ENCODE peak calls at places on chromosomes 3 and 15, in four cellular contexts. One of them, this sample, is unnamed.

GRCh38 chr3:183468424-183468823 is 40.0 kb upstream of the MCF2L2 start:
- DNase-seq in thoracic aorta: no peak
- DNase-seq in GM10248: no peak
- DNase-seq in progenitor cell of endocrine pancreas: no peak
- DNase-seq in this sample: no peak

GRCh38 chr3:62525276-62525675 is 151.9 kb upstream of the FEZF2 start:
- DNase-seq in thoracic aorta: no peak
- DNase-seq in GM10248: no peak
- DNase-seq in progenitor cell of endocrine pancreas: no peak
- DNase-seq in this sample: no peak

GRCh38 chr3:136606990-136607389 is 145.2 kb downstream of the STAG1 start:
- DNase-seq in thoracic aorta: no peak
- DNase-seq in GM10248: no peak
- DNase-seq in progenitor cell of endocrine pancreas: no peak
- DNase-seq in this sample: no peak

GRCh38 chr15:60179786-60180391 is 175.8 kb downstream of the FOXB1 start:
- DNase-seq in thoracic aorta: no peak
- DNase-seq in GM10248: peak; percentile 21
- DNase-seq in progenitor cell of endocrine pancreas: no peak
- DNase-seq in this sample: peak; percentile 61

GRCh38 chr3:123271466-123272159 is 69.9 kb downstream of the SEC22A start:
- DNase-seq in thoracic aorta: no peak
- DNase-seq in GM10248: no peak
- DNase-seq in progenitor cell of endocrine pancreas: no peak
- DNase-seq in this sample: no peak

GRCh38 chr15:61028427-61028826 is 200.7 kb downstream of the RORA start:
- DNase-seq in thoracic aorta: no peak
- DNase-seq in GM10248: no peak
- DNase-seq in progenitor cell of endocrine pancreas: no peak
- DNase-seq in this sample: no peak

GRCh38 chr3:50448752-50449539 is 54.5 kb downstream of the CACNA2D2 start:
- DNase-seq in thoracic aorta: no peak
- DNase-seq in GM10248: no peak
- DNase-seq in progenitor cell of endocrine pancreas: no peak
- DNase-seq in this sample: no peak

GRCh38 chr3:28012830-28013229 is 228.6 kb upstream of the CMC1 start:
- DNase-seq in thoracic aorta: no peak
- DNase-seq in GM10248: no peak
- DNase-seq in progenitor cell of endocrine pancreas: no peak
- DNase-seq in this sample: no peak

GRCh38 chr3:141960731-141961130 is 84.3 kb downstream of the ATP1B3 start:
- DNase-seq in thoracic aorta: no peak
- DNase-seq in GM10248: no peak
- DNase-seq in progenitor cell of endocrine pancreas: no peak
- DNase-seq in this sample: no peak

GRCh38 chr3:139564290-139564861 is 24.8 kb upstream of the RBP1 start:
- DNase-seq in thoracic aorta: no peak
- DNase-seq in GM10248: no peak
- DNase-seq in progenitor cell of endocrine pancreas: no peak
- DNase-seq in this sample: no peak

GRCh38 chr3:52524752-52525661 is 8.7 kb downstream of the NT5DC2 start:
- DNase-seq in thoracic aorta: no peak
- DNase-seq in GM10248: no peak
- DNase-seq in progenitor cell of endocrine pancreas: no peak
- DNase-seq in this sample: no peak

GRCh38 chr3:9915252-9916141 is 1.4 kb upstream of the IL17RC start:
- DNase-seq in thoracic aorta: no peak
- DNase-seq in GM10248: no peak
- DNase-seq in progenitor cell of endocrine pancreas: peak; percentile 42
- DNase-seq in this sample: peak; percentile 32

GRCh38 chr15:91070872-91071271 is 29.2 kb upstream of the SV2B start:
- DNase-seq in thoracic aorta: no peak
- DNase-seq in GM10248: no peak
- DNase-seq in progenitor cell of endocrine pancreas: no peak
- DNase-seq in this sample: no peak

GRCh38 chr3:188036375-188036985 is 117.5 kb upstream of the LPP start:
- DNase-seq in thoracic aorta: no peak
- DNase-seq in GM10248: no peak
- DNase-seq in progenitor cell of endocrine pancreas: no peak
- DNase-seq in this sample: no peak

GRCh38 chr3:33064929-33065328 is 32.0 kb downstream of the GLB1 start:
- DNase-seq in thoracic aorta: no peak
- DNase-seq in GM10248: no peak
- DNase-seq in progenitor cell of endocrine pancreas: no peak
- DNase-seq in this sample: peak; percentile 52

GRCh38 chr3:133547432-133548041 is 25.9 kb upstream of the CDV3 start:
- DNase-seq in thoracic aorta: no peak
- DNase-seq in GM10248: no peak
- DNase-seq in progenitor cell of endocrine pancreas: no peak
- DNase-seq in this sample: no peak

GRCh38 chr3:55264933-55265332 is 222.2 kb downstream of the WNT5A start:
- DNase-seq in thoracic aorta: no peak
- DNase-seq in GM10248: no peak
- DNase-seq in progenitor cell of endocrine pancreas: no peak
- DNase-seq in this sample: no peak

GRCh38 chr3:131083190-131083863 is 56.6 kb downstream of the NEK11 start:
- DNase-seq in thoracic aorta: no peak
- DNase-seq in GM10248: no peak
- DNase-seq in progenitor cell of endocrine pancreas: no peak
- DNase-seq in this sample: no peak

GRCh38 chr15:31831596-31831995 is 198.7 kb upstream of the CHRNA7 start:
- DNase-seq in thoracic aorta: no peak
- DNase-seq in GM10248: no peak
- DNase-seq in progenitor cell of endocrine pancreas: no peak
- DNase-seq in this sample: no peak

GRCh38 chr3:113927556-113927955 is 20.3 kb upstream of the ZDHHC23 start:
- DNase-seq in thoracic aorta: no peak
- DNase-seq in GM10248: no peak
- DNase-seq in progenitor cell of endocrine pancreas: no peak
- DNase-seq in this sample: no peak

GRCh38 chr3:98692787-98693473 is 70.2 kb upstream of the ST3GAL6 start:
- DNase-seq in thoracic aorta: no peak
- DNase-seq in GM10248: no peak
- DNase-seq in progenitor cell of endocrine pancreas: no peak
- DNase-seq in this sample: no peak

GRCh38 chr15:25738171-25738792 is 124.8 kb downstream of the ATP10A start:
- DNase-seq in thoracic aorta: no peak
- DNase-seq in GM10248: no peak
- DNase-seq in progenitor cell of endocrine pancreas: no peak
- DNase-seq in this sample: no peak

GRCh38 chr3:20394243-20394642 is 208.2 kb upstream of the SGO1 start:
- DNase-seq in thoracic aorta: no peak
- DNase-seq in GM10248: no peak
- DNase-seq in progenitor cell of endocrine pancreas: no peak
- DNase-seq in this sample: no peak

GRCh38 chr3:24086597-24087369 is 141.7 kb downstream of the NR1D2 start:
- DNase-seq in thoracic aorta: no peak
- DNase-seq in GM10248: no peak
- DNase-seq in progenitor cell of endocrine pancreas: no peak
- DNase-seq in this sample: no peak

GRCh38 chr3:157082305-157082981 is 77.5 kb downstream of the CCNL1 start:
- DNase-seq in thoracic aorta: no peak
- DNase-seq in GM10248: no peak
- DNase-seq in progenitor cell of endocrine pancreas: no peak
- DNase-seq in this sample: no peak

GRCh38 chr3:36489679-36490420 is 109.5 kb downstream of the STAC start:
- DNase-seq in thoracic aorta: no peak
- DNase-seq in GM10248: no peak
- DNase-seq in progenitor cell of endocrine pancreas: no peak
- DNase-seq in this sample: no peak

GRCh38 chr3:185552358-185552877 is at the start of gene LIPH:
- DNase-seq in thoracic aorta: no peak
- DNase-seq in GM10248: peak; percentile 58
- DNase-seq in progenitor cell of endocrine pancreas: no peak
- DNase-seq in this sample: peak; percentile 22

GRCh38 chr3:150745832-150746231 is 17.1 kb downstream of the SIAH2 start:
- DNase-seq in thoracic aorta: no peak
- DNase-seq in GM10248: no peak
- DNase-seq in progenitor cell of endocrine pancreas: no peak
- DNase-seq in this sample: no peak

GRCh38 chr3:116246406-116246805 is 198.9 kb downstream of the LSAMP start:
- DNase-seq in thoracic aorta: no peak
- DNase-seq in GM10248: no peak
- DNase-seq in progenitor cell of endocrine pancreas: no peak
- DNase-seq in this sample: no peak

GRCh38 chr15:68106656-68107055 is 52.5 kb downstream of the PIAS1 start:
- DNase-seq in thoracic aorta: no peak
- DNase-seq in GM10248: no peak
- DNase-seq in progenitor cell of endocrine pancreas: no peak
- DNase-seq in this sample: no peak

GRCh38 chr3:131612745-131613144 is 110.0 kb upstream of the MRPL3 start:
- DNase-seq in thoracic aorta: no peak
- DNase-seq in GM10248: no peak
- DNase-seq in progenitor cell of endocrine pancreas: no peak
- DNase-seq in this sample: no peak

DNA sequence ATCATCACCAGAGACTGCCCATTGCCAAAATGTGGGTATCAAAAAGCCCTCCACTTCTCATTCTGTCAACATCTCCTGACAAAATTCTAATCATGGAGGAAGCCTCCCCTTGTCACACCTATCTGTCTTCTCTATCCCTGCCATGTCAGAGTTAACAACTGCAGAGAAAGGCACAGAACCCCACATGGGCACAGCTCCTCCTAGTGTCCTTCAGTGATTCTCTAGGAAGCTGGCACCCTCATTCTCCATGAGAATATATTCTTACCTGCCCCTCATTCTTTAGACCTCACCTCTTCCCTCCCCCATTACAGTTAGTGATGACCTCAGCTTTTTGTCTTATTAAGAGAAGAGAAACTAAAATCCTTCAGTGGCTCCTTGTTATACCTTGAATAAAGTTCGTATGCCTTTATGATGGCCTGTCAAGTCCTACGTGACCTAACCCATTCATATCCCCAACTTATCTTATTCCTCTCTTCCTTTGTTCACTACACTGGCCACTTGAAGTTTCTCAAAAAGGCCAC is 44.6 kb downstream of the NME9 start:
- DNase-seq in thoracic aorta: no peak
- DNase-seq in GM10248: no peak
- DNase-seq in progenitor cell of endocrine pancreas: no peak
- DNase-seq in this sample: no peak
- TF ChIP-seq CTCF in thoracic aorta: no peak
- TF ChIP-seq CTCF in GM10248: no peak
- TF ChIP-seq CTCF in progenitor cell of endocrine pancreas: no peak
- TF ChIP-seq CTCF in this sample: no peak

GRCh38 chr15:77796046-77796729 is 163.5 kb upstream of the LINGO1 start:
- DNase-seq in thoracic aorta: no peak
- DNase-seq in GM10248: no peak
- DNase-seq in progenitor cell of endocrine pancreas: no peak
- DNase-seq in this sample: no peak

GRCh38 chr15:77795446-77795845 is 162.7 kb upstream of the LINGO1 start:
- DNase-seq in thoracic aorta: no peak
- DNase-seq in GM10248: no peak
- DNase-seq in progenitor cell of endocrine pancreas: no peak
- DNase-seq in this sample: no peak

GRCh38 chr15:77786956-77787355 is 154.2 kb upstream of the LINGO1 start:
- DNase-seq in thoracic aorta: no peak
- DNase-seq in GM10248: no peak
- DNase-seq in progenitor cell of endocrine pancreas: no peak
- DNase-seq in this sample: no peak

GRCh38 chr15:77790481-77790880 is 157.8 kb upstream of the LINGO1 start:
- DNase-seq in thoracic aorta: no peak
- DNase-seq in GM10248: no peak
- DNase-seq in progenitor cell of endocrine pancreas: no peak
- DNase-seq in this sample: no peak

DNA sequence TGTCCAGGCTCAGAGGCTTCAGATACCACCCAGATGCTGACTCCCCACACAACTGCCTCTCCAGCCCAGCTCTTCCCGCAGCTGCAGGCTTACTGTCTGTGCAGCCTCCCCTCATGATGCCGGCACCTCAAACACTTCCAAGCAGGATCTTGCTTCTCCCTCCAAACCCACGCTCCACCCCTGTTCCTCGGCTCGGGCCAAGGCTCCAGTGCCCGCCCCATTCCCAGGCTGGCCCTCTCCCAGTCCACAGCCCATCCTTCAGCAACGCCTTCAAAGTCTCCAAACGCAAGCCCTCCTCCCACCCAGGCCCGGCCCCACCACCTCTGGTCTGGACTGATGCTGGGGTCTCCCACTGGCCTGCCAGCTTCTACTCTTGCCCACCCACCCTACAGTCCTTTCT is 159.3 kb upstream of the LINGO1 start:
- DNase-seq in thoracic aorta: no peak
- DNase-seq in GM10248: no peak
- DNase-seq in progenitor cell of endocrine pancreas: no peak
- DNase-seq in this sample: no peak
- TF ChIP-seq CTCF in thoracic aorta: no peak
- TF ChIP-seq CTCF in GM10248: no peak
- TF ChIP-seq CTCF in progenitor cell of endocrine pancreas: no peak
- TF ChIP-seq CTCF in this sample: no peak

GRCh38 chr3:138408751-138409161 is 25.7 kb upstream of the ESYT3 start:
- DNase-seq in thoracic aorta: no peak
- DNase-seq in GM10248: no peak
- DNase-seq in progenitor cell of endocrine pancreas: no peak
- DNase-seq in this sample: no peak

GRCh38 chr3:138409171-138409570 is 25.2 kb upstream of the ESYT3 start:
- DNase-seq in thoracic aorta: no peak
- DNase-seq in GM10248: no peak
- DNase-seq in progenitor cell of endocrine pancreas: no peak
- DNase-seq in this sample: no peak

GRCh38 chr3:138417559-138417982 is 16.8 kb upstream of the ESYT3 start:
- DNase-seq in thoracic aorta: peak; percentile 23
- DNase-seq in GM10248: peak; percentile 80
- DNase-seq in progenitor cell of endocrine pancreas: peak; percentile 70
- DNase-seq in this sample: peak; percentile 77

GRCh38 chr3:138407236-138407907 is 27.0 kb upstream of the ESYT3 start:
- DNase-seq in thoracic aorta: no peak
- DNase-seq in GM10248: no peak
- DNase-seq in progenitor cell of endocrine pancreas: no peak
- DNase-seq in this sample: no peak

DNA sequence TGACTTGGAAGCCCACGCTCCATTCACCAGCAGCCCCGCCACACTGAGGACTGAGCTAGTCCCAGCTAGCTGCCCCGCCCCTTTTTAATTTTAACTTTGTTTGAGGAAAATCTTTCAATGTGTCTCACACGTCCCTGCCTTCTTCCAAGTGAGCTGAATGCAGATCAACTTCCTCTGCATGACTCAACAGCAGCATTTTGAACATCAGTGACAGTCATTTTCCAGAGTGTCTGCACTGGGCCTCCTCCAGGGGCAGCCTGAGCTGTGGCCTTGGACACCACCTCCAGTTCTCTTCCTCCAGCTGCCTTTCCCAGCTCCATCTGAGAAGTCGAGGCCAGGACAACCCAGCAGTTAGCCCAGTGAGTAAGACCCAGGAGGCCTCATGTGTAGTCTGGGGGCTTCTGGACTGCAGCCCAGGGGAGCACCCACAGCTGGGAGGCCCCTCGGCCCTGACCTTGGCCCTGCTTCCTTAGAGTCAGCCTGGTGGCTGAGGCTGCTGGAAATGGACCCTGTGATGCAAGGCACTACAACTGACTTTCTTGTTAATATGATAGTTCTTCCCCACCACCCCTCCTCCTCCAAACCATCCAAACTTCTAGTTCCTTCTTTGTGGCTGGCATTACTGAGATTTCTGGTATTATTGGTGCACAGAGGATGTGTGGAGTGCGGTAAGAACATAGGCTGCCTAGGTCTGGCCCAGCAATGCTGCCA is 21.4 kb upstream of the ESYT3 start:
- DNase-seq in thoracic aorta: no peak
- DNase-seq in GM10248: no peak
- DNase-seq in progenitor cell of endocrine pancreas: no peak
- DNase-seq in this sample: peak; percentile 24
- TF ChIP-seq CTCF in thoracic aorta: no peak
- TF ChIP-seq CTCF in GM10248: no peak
- TF ChIP-seq CTCF in progenitor cell of endocrine pancreas: no peak
- TF ChIP-seq CTCF in this sample: no peak

GRCh38 chr3:58306662-58307286 is 454 bp downstream of the HTD2 start:
- DNase-seq in thoracic aorta: no peak
- DNase-seq in GM10248: peak; percentile 37
- DNase-seq in progenitor cell of endocrine pancreas: peak; percentile 15
- DNase-seq in this sample: peak; percentile 49
- TF ChIP-seq CTCF in thoracic aorta: no peak
- TF ChIP-seq CTCF in GM10248: no peak
- TF ChIP-seq CTCF in progenitor cell of endocrine pancreas: no peak
- TF ChIP-seq CTCF in this sample: no peak

This sample was measured in activated CD8-positive, alpha-beta T cell treated with anti-CD3 and anti-CD28 coated beads for 36 hours.